ENCODE peak calls at places on chromosomes 3 and 15, in ten cellular contexts. O is NCI-H2081, P is ecto neural progenitor cell, Z is omental fat pad, Q is NCI-H69, K is NCI-H1092 treated with DMSO at 0.1 percent for 48 hours, G is GM04503, J is T1000, A is activated gamma-delta T cell treated with Interleukin-2 at 50 U/mL for 16 hours, F is fibroblast of the aortic adventitia. H is an unnamed sample.

GRCh38 chr3:125123906-125124305 is 68.1 kb upstream of the HEG1 start:
- DNase-seq in O (no peak), P (no peak), Z (no peak), Q (peak), K (no peak), G (peak), J (no peak), A (no peak), F (peak), H (no peak)

GRCh38 chr3:13217736-13218540 is 144.7 kb upstream of the IQSEC1 start:
- DNase-seq in O (no peak), P (no peak), Z (no peak), Q (no peak), K (no peak), G (no peak), J (no peak), A (no peak), F (no peak), H (no peak)

GRCh38 chr3:39103324-39103693 is 4.1 kb downstream of the GORASP1 start:
- DNase-seq in O (no peak), P (no peak), Z (no peak), Q (no peak), K (no peak), G (no peak), J (no peak), A (no peak), F (no peak), H (peak)

GRCh38 chr15:73328149-73328820 is 40.5 kb downstream of the HCN4 start:
- DNase-seq in O (no peak), P (no peak), Z (no peak), Q (no peak), K (no peak), G (no peak), J (no peak), A (no peak), F (no peak), H (no peak)

GRCh38 chr3:146449584-146449983 is 19.8 kb downstream of the PLSCR2 start:
- DNase-seq in O (no peak), P (no peak), Z (no peak), Q (no peak), K (no peak), G (no peak), J (no peak), A (no peak), F (no peak), H (no peak)

GRCh38 chr3:66029443-66029842 is 9.3 kb downstream of the MAGI1 start:
- DNase-seq in O (no peak), P (no peak), Z (no peak), Q (no peak), K (no peak), G (no peak), J (no peak), A (no peak), F (no peak), H (no peak)

GRCh38 chr3:12471228-12471627 is 13.1 kb upstream of the TSEN2 start:
- DNase-seq in O (no peak), P (no peak), Z (no peak), Q (peak), K (no peak), G (no peak), J (peak), A (no peak), F (no peak), H (no peak)

GRCh38 chr15:67900621-67901147 is 60.8 kb upstream of the RNU6-1 start:
- DNase-seq in O (no peak), P (no peak), Z (no peak), Q (no peak), K (no peak), G (no peak), J (no peak), A (no peak), F (no peak), H (no peak)

GRCh38 chr3:75906555-75907112 is 121.3 kb upstream of the ZNF717 start:
- DNase-seq in O (peak), P (peak), Z (no peak), Q (peak), K (peak), G (no peak), J (peak), A (no peak), F (no peak), H (no peak)

GRCh38 chr3:68996356-68996995 is 17.0 kb downstream of the EOGT start:
- DNase-seq in O (no peak), P (no peak), Z (no peak), Q (no peak), K (no peak), G (no peak), J (no peak), A (no peak), F (no peak), H (no peak)

GRCh38 chr3:17795733-17796132 is 53.3 kb upstream of the TBC1D5 start:
- DNase-seq in O (no peak), P (no peak), Z (no peak), Q (no peak), K (no peak), G (no peak), J (no peak), A (no peak), F (peak), H (no peak)

GRCh38 chr3:81237193-81237592 is 524.3 kb downstream of the GBE1 start:
- DNase-seq in O (no peak), P (no peak), Z (no peak), Q (no peak), K (no peak), G (no peak), J (no peak), A (no peak), F (no peak), H (no peak)

GRCh38 chr15:92586383-92586910 is 69.1 kb downstream of the FAM174B start:
- DNase-seq in O (no peak), P (no peak), Z (no peak), Q (no peak), K (no peak), G (no peak), J (no peak), A (no peak), F (no peak), H (no peak)

GRCh38 chr3:88828466-88828865 is 279.0 kb upstream of the EPHA3 start:
- DNase-seq in O (no peak), P (no peak), Z (no peak), Q (no peak), K (no peak), G (no peak), J (no peak), A (no peak), F (no peak), H (no peak)